ENCODE peak calls at places on chromosomes 6 and 20, in six cellular contexts. V is mucosa of gallbladder, K is adrenal gland, L is dorsolateral prefrontal cortex, R is neural crest cell, S is RWPE1. O is an unnamed sample.

GRCh38 chr6:23533311-23533710 is 592.7 kb upstream of the NRSN1 start:
- DNase-seq in V (no peak), K (no peak), L (no peak), R (no peak), S (no peak), O (no peak)

GRCh38 chr6:56652231-56652630 is 9.5 kb upstream of the DST start:
- DNase-seq in V (no peak), K (no peak), L (no peak), R (no peak), S (peak), O (no peak)

GRCh38 chr6:45927421-45928234 is 88.0 kb downstream of the CLIC5 start:
- DNase-seq in V (no peak), K (no peak), L (no peak), R (no peak), S (no peak), O (no peak)

GRCh38 chr6:117781550-117781949 is 106.3 kb downstream of the NUS1 start:
- DNase-seq in V (no peak), K (no peak), L (no peak), R (no peak), S (no peak), O (no peak)

GRCh38 chr20:52179331-52180166 is 12.0 kb downstream of the ZFP64 start:
- DNase-seq in V (no peak), K (no peak), L (no peak), R (no peak), S (no peak), O (no peak)

GRCh38 chr6:105989178-105989577 is 97.0 kb upstream of the PRDM1 start:
- DNase-seq in V (no peak), K (no peak), L (no peak), R (no peak), S (no peak), O (no peak)

GRCh38 chr6:14354919-14355572 is 237.5 kb downstream of the CD83 start:
- DNase-seq in V (peak), K (peak), L (no peak), R (no peak), S (peak), O (no peak)

GRCh38 chr20:54706581-54706980 is 231.2 kb downstream of the DOK5 start:
- DNase-seq in V (no peak), K (no peak), L (no peak), R (no peak), S (no peak), O (no peak)

GRCh38 chr20:39880890-39881289 is 808.1 kb downstream of the MAFB start:
- DNase-seq in V (no peak), K (peak), L (no peak), R (no peak), S (peak), O (no peak)

GRCh38 chr6:134161036-134161435 is 108.6 kb upstream of the SLC2A12 start:
- DNase-seq in V (no peak), K (no peak), L (no peak), R (no peak), S (peak), O (no peak)

GRCh38 chr6:30915591-30915946 is 1.5 kb downstream of the VARS2 start:
- DNase-seq in V (peak), K (peak), L (no peak), R (peak), S (peak), O (peak)

GRCh38 chr6:106163966-106164877 is 78.1 kb downstream of the PRDM1 start:
- DNase-seq in V (peak), K (peak), L (no peak), R (no peak), S (no peak), O (no peak)

GRCh38 chr20:478010-478948 is 15.9 kb upstream of the TBC1D20 start:
- DNase-seq in V (no peak), K (no peak), L (no peak), R (no peak), S (no peak), O (no peak)